ENCODE peak calls at places on chromosomes 12 and 14, in eight cellular contexts. E, S, O, G, Y, D, L and X are unnamed samples.

GRCh38 chr12:120055231-120055630 is 61.3 kb downstream of the RAB35 start:
- DNase-seq in L (no peak), G (no peak), D (no peak), O (no peak), E (no peak), Y (no peak), S (no peak), X (no peak)

GRCh38 chr14:92680781-92681650 is 67.4 kb downstream of the LGMN start:
- DNase-seq in D (peak), O (peak), L (peak), S (peak), Y (peak), G (peak), E (peak), X (peak)

GRCh38 chr14:93044116-93044515 is 71.6 kb downstream of the ITPK1 start:
- DNase-seq in O (no peak), D (no peak), L (no peak), E (no peak), G (no peak), Y (no peak), S (no peak), X (no peak)

GRCh38 chr14:90775441-90775840 is 40.8 kb downstream of the TTC7B start:
- DNase-seq in G (no peak), O (no peak), Y (no peak), L (no peak), S (no peak), E (no peak), D (no peak), X (no peak)

GRCh38 chr12:8026282-8026637 is 6.3 kb upstream of the FOXJ2 start:
- DNase-seq in D (no peak), G (no peak), S (no peak), Y (no peak), L (no peak), O (peak), E (peak), X (no peak)

GRCh38 chr14:60324837-60325236 is 75.8 kb downstream of the PPM1A start:
- DNase-seq in D (no peak), S (no peak), Y (no peak), E (no peak), G (no peak), O (no peak), L (no peak), X (no peak)

GRCh38 chr12:114473717-114474116 is 67.8 kb upstream of the TBX5 start:
- DNase-seq in G (no peak), L (no peak), Y (no peak), O (no peak), S (no peak), E (no peak), D (no peak), X (no peak)

GRCh38 chr14:58118097-58118496 is 33.9 kb downstream of the ARMH4 start:
- DNase-seq in E (no peak), Y (no peak), G (no peak), O (no peak), S (no peak), D (no peak), L (no peak), X (no peak)

GRCh38 chr12:127760996-127761395 is 506.0 kb upstream of the TMEM132C start:
- DNase-seq in G (no peak), D (no peak), L (no peak), S (no peak), E (no peak), O (no peak), Y (no peak), X (peak)

GRCh38 chr12:65306603-65307501 is 28.4 kb downstream of the MSRB3 start:
- DNase-seq in L (peak), E (no peak), D (no peak), Y (peak), O (peak), G (peak), S (peak), X (peak)

GRCh38 chr12:50507930-50508329 is 3.1 kb downstream of the DIP2B start:
- DNase-seq in S (no peak), D (no peak), Y (no peak), G (no peak), O (no peak), E (no peak), L (no peak), X (no peak)

GRCh38 chr14:77808250-77808649 is 8.3 kb downstream of the ADCK1 start:
- DNase-seq in O (no peak), L (no peak), D (no peak), S (no peak), G (no peak), E (no peak), Y (no peak), X (no peak)

GRCh38 chr14:98682031-98682430 is 590.0 kb downstream of the BCL11B start:
- DNase-seq in L (no peak), Y (no peak), O (no peak), E (no peak), D (no peak), S (no peak), G (no peak), X (no peak)

GRCh38 chr14:62409909-62410308 is 635.3 kb downstream of the KCNH5 start:
- DNase-seq in E (no peak), O (no peak), Y (no peak), S (no peak), D (no peak), L (no peak), G (no peak), X (no peak)

GRCh38 chr14:31060253-31060875 is 34.2 kb upstream of the STRN3 start:
- DNase-seq in O (no peak), L (no peak), G (no peak), D (no peak), S (no peak), E (no peak), Y (no peak), X (peak)

GRCh38 chr14:99853206-99853605 is 60.0 kb downstream of the EML1 start:
- DNase-seq in E (no peak), G (no peak), L (no peak), Y (peak), D (no peak), O (peak), S (no peak), X (no peak)

GRCh38 chr12:121175383-121176119 is 34.4 kb upstream of the P2RX4 start:
- DNase-seq in L (no peak), Y (no peak), E (no peak), O (no peak), D (no peak), G (peak), S (no peak), X (no peak)

GRCh38 chr12:123233505-123234299 is 466 bp downstream of the MTRFR start:
- DNase-seq in O (no peak), L (peak), E (no peak), Y (no peak), D (peak), S (peak), G (no peak), X (peak)

GRCh38 chr14:34347683-34348082 is 114.4 kb downstream of the SPTSSA start:
- DNase-seq in L (no peak), S (no peak), E (no peak), D (no peak), G (no peak), O (no peak), Y (no peak), X (no peak)

GRCh38 chr12:3170423-3171194 is 93.4 kb downstream of the TSPAN9 start:
- DNase-seq in O (peak), L (peak), Y (peak), E (no peak), S (no peak), D (no peak), G (no peak), X (no peak)

GRCh38 chr14:90140298-90140955 is 78.6 kb downstream of the KCNK13 start:
- DNase-seq in L (peak), O (no peak), D (no peak), G (no peak), S (no peak), E (no peak), Y (peak), X (no peak)

GRCh38 chr14:75257241-75257640 is 21.4 kb upstream of the FOS start:
- DNase-seq in L (peak), G (no peak), Y (no peak), D (no peak), O (peak), S (no peak), E (no peak), X (no peak)

GRCh38 chr12:96402061-96402460 is 1.8 kb upstream of the CDK17 start:
- DNase-seq in L (no peak), G (no peak), O (no peak), S (no peak), Y (no peak), D (no peak), E (no peak), X (peak)

GRCh38 chr14:61662437-61663311 is 32.6 kb upstream of the HIF1A start:
- DNase-seq in O (peak), Y (peak), E (peak), S (no peak), G (peak), L (peak), D (no peak), X (peak)

GRCh38 chr14:95431199-95432145 is 85.0 kb downstream of the SYNE3 start:
- DNase-seq in L (peak), E (no peak), G (no peak), D (no peak), O (peak), Y (no peak), S (peak), X (peak)

GRCh38 chr14:66477567-66477966 is 8.6 kb upstream of the CCDC196 start:
- DNase-seq in L (no peak), Y (no peak), E (no peak), G (no peak), S (no peak), O (no peak), D (no peak), X (no peak)

GRCh38 chr12:104859144-104859543 is 98.9 kb downstream of the SLC41A2 start:
- DNase-seq in L (no peak), E (no peak), D (no peak), Y (no peak), O (peak), G (no peak), S (no peak), X (no peak)

GRCh38 chr12:25775968-25776367 is 182.5 kb upstream of the RASSF8 start:
- DNase-seq in D (no peak), E (no peak), S (peak), L (peak), O (no peak), G (no peak), Y (no peak), X (no peak)

GRCh38 chr12:89993632-89994031 is 285.0 kb upstream of the ATP2B1 start:
- DNase-seq in O (no peak), S (no peak), G (no peak), L (no peak), Y (no peak), D (no peak), E (no peak), X (no peak)

GRCh38 chr12:79858518-79858917 is 76.4 kb downstream of the PPP1R12A start:
- DNase-seq in O (peak), D (no peak), L (no peak), E (no peak), S (no peak), Y (no peak), G (no peak), X (no peak)

GRCh38 chr14:33879684-33880286 is 71.1 kb downstream of the EGLN3 start:
- DNase-seq in S (no peak), Y (no peak), O (no peak), E (no peak), G (no peak), L (no peak), D (no peak), X (no peak)

GRCh38 chr12:65728913-65729793 is 95.1 kb upstream of the HMGA2 start:
- DNase-seq in O (peak), E (no peak), G (no peak), L (peak), S (peak), Y (peak), D (no peak), X (peak)

GRCh38 chr14:92694807-92695206 is 53.6 kb downstream of the LGMN start:
- DNase-seq in G (no peak), E (no peak), S (no peak), Y (no peak), D (no peak), O (no peak), L (no peak), X (no peak)

GRCh38 chr14:99270491-99271287 is 1.3 kb downstream of the BCL11B start:
- DNase-seq in Y (no peak), G (no peak), S (peak), E (no peak), D (no peak), L (no peak), O (no peak), X (peak)

GRCh38 chr12:118271199-118271598 is 101.5 kb downstream of the TAOK3 start:
- DNase-seq in L (no peak), E (no peak), Y (no peak), D (no peak), O (no peak), G (no peak), S (no peak), X (no peak)

GRCh38 chr14:68792022-68792829 is 641 bp downstream of the ZFP36L1 start:
- DNase-seq in Y (no peak), E (no peak), D (no peak), G (no peak), L (peak), O (no peak), S (no peak), X (peak)

GRCh38 chr14:94011795-94012194 is 14.3 kb upstream of the OTUB2 start:
- DNase-seq in L (peak), O (peak), D (no peak), G (no peak), S (no peak), E (no peak), Y (no peak), X (no peak)

GRCh38 chr14:69327507-69327906 is 67.5 kb downstream of the GALNT16 start:
- DNase-seq in L (no peak), E (no peak), D (no peak), Y (no peak), G (no peak), S (no peak), O (no peak), X (no peak)

GRCh38 chr12:103524238-103524875 is 28.6 kb upstream of the C12orf42 start:
- DNase-seq in O (no peak), S (no peak), E (no peak), D (no peak), L (no peak), G (no peak), Y (no peak), X (no peak)